ENCODE peak calls at places on chromosomes 13 and 19, in eight cellular contexts. S is cardiac muscle cell; N is aorta; G is left ventricle myocardium inferior; O is Karpas-422; Y is psoas muscle; M is kidney; V is CD4-positive, alpha-beta memory T cell. T is an unnamed sample.

GRCh38 chr13:51822106-51822840 is 18.3 kb upstream of the DHRS12 start:
- DNase-seq in M (no peak), S (no peak), G (no peak), Y (no peak), V (peak; percentile 37), N (no peak), O (peak; percentile 66), T (no peak)

GRCh38 chr19:3369337-3370213 is 3.2 kb downstream of the NFIC start:
- DNase-seq in V (no peak), M (peak; percentile 87), S (no peak), Y (peak; percentile 88), N (peak; percentile 91), O (no peak), G (peak; percentile 71), T (no peak)

GRCh38 chr13:106299616-106300015 is 235.8 kb downstream of the EFNB2 start:
- DNase-seq in M (no peak), G (no peak), Y (no peak), N (no peak), S (no peak), V (no peak), O (no peak), T (no peak)

GRCh38 chr13:46369506-46370268 is 17.4 kb downstream of the RUBCNL start:
- DNase-seq in V (no peak), G (no peak), Y (no peak), S (no peak), M (no peak), N (no peak), O (no peak), T (no peak)

GRCh38 chr13:111893607-111894443 is 173.1 kb upstream of the SOX1 start:
- DNase-seq in M (no peak), G (no peak), O (no peak), S (peak; percentile 32), V (no peak), N (peak; percentile 58), Y (no peak), T (no peak)

GRCh38 chr19:32222594-32222993 is 122.8 kb upstream of the ZNF507 start:
- DNase-seq in Y (no peak), M (no peak), N (no peak), G (no peak), O (no peak), V (no peak), S (no peak), T (no peak)

GRCh38 chr19:38877781-38878574 is at the start of gene RINL:
- DNase-seq in G (no peak), M (no peak), O (peak; percentile 89), N (no peak), V (peak; percentile 68), Y (peak; percentile 50), S (no peak), T (no peak)

GRCh38 chr19:41998246-41999020 is 4.4 kb upstream of the ATP1A3 start:
- DNase-seq in Y (no peak), O (peak; percentile 87), S (peak; percentile 83), M (no peak), V (no peak), G (peak; percentile 38), N (no peak), T (no peak)

GRCh38 chr13:92804346-92804745 is 422.3 kb upstream of the GPC6 start:
- DNase-seq in G (no peak), V (no peak), M (no peak), Y (no peak), O (no peak), N (no peak), S (no peak), T (no peak)

GRCh38 chr13:98868932-98869331 is 108.9 kb downstream of the DOCK9 start:
- DNase-seq in S (no peak), O (no peak), N (no peak), M (no peak), V (no peak), Y (no peak), G (no peak), T (no peak)

GRCh38 chr13:29934531-29935308 is 84.3 kb upstream of the UBL3 start:
- DNase-seq in G (no peak), V (no peak), S (no peak), N (no peak), O (no peak), Y (no peak), M (no peak), T (no peak)

GRCh38 chr19:35757231-35757748 is 461 bp upstream of the HSPB6 start:
- DNase-seq in O (peak; percentile 84), V (no peak), G (peak; percentile 87), M (peak; percentile 95), S (peak; percentile 73), Y (peak; percentile 97), N (peak; percentile 94), T (peak; percentile 89)

GRCh38 chr13:77637583-77637982 is 59.9 kb upstream of the SLAIN1 start:
- DNase-seq in G (no peak), V (no peak), M (no peak), Y (no peak), S (no peak), N (peak; percentile 56), O (no peak), T (no peak)

GRCh38 chr19:10001899-10002298 is 8.4 kb downstream of the COL5A3 start:
- DNase-seq in S (no peak), Y (peak; percentile 83), N (no peak), V (no peak), G (peak; percentile 63), O (peak; percentile 66), M (no peak), T (no peak)

GRCh38 chr13:99361197-99361596 is 54.0 kb upstream of the GPR183 start:
- DNase-seq in N (no peak), Y (no peak), V (peak; percentile 67), S (no peak), M (no peak), O (no peak), G (no peak), T (no peak)

GRCh38 chr19:40601061-40601973 is at the start of gene LTBP4:
- DNase-seq in M (peak; percentile 90), Y (peak; percentile 78), V (no peak), S (peak; percentile 70), O (no peak), G (peak; percentile 78), N (peak; percentile 93), T (no peak)

GRCh38 chr19:33621811-33622504 is at the start of gene CHST8:
- DNase-seq in S (peak; percentile 80), N (peak; percentile 73), G (peak; percentile 40), Y (peak; percentile 62), M (no peak), O (no peak), V (no peak), T (peak; percentile 84)

GRCh38 chr19:38852231-38853044 is 2.7 kb upstream of the HNRNPL start:
- DNase-seq in O (peak; percentile 82), V (peak; percentile 49), Y (peak; percentile 84), N (peak; percentile 89), G (peak; percentile 69), S (no peak), M (peak; percentile 92), T (peak; percentile 73)

GRCh38 chr13:23722726-23723453 is 152.7 kb downstream of the TNFRSF19 start:
- DNase-seq in N (no peak), S (no peak), G (no peak), M (no peak), Y (no peak), O (no peak), V (no peak), T (peak; percentile 49)

GRCh38 chr13:111614009-111614408 is 293.6 kb downstream of the TEX29 start:
- DNase-seq in M (no peak), S (no peak), N (no peak), G (no peak), Y (no peak), O (no peak), V (no peak), T (no peak)

DNA sequence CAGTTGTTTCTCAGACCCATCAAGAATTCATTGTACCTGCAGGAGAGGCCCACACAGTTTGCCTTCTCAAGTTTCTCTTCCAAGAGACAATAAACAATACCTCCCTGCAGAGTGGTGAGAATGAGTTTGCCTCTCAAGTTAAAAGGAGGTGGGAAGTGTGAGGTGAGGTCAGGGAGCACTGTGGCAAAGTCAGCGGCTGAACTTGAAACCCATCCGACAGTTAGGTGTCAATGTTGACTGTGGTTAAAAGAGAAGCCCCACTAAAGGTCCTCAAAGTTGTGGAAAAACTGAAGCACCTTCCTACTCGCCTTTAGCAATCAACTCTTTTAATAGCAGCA is 73.0 kb upstream of the TSC22D1 start:
- DNase-seq in Y (no peak), M (no peak), S (no peak), G (no peak), N (no peak), O (peak; percentile 15), V (peak; percentile 26), T (no peak)
- H3K27ac ChIP-seq in Y (no peak overlapping the region), M (no peak overlapping the region), S (no peak overlapping the region), G (no peak overlapping the region), N (no peak overlapping the region), O (no peak overlapping the region), V (no peak overlapping the region), T (no peak overlapping the region)

GRCh38 chr19:24127601-24128000 is 40.6 kb downstream of the ZNF254 start:
- DNase-seq in N (no peak), Y (no peak), M (no peak), S (no peak), O (no peak), G (no peak), V (no peak), T (peak; percentile 3)
- H3K9me3 ChIP-seq in N (peaks cover 3% of the 10 kb centered on the region), Y (peaks cover 84% of the 10 kb centered on the region), M (peaks cover 38% of the 10 kb centered on the region), S (peaks cover 13% of the 10 kb centered on the region), O (peaks cover 41% of the 10 kb centered on the region), G (peaks cover 100% of the 10 kb centered on the region), V (peaks cover 40% of the 10 kb centered on the region), T (peaks cover 50% of the 10 kb centered on the region)

DNA sequence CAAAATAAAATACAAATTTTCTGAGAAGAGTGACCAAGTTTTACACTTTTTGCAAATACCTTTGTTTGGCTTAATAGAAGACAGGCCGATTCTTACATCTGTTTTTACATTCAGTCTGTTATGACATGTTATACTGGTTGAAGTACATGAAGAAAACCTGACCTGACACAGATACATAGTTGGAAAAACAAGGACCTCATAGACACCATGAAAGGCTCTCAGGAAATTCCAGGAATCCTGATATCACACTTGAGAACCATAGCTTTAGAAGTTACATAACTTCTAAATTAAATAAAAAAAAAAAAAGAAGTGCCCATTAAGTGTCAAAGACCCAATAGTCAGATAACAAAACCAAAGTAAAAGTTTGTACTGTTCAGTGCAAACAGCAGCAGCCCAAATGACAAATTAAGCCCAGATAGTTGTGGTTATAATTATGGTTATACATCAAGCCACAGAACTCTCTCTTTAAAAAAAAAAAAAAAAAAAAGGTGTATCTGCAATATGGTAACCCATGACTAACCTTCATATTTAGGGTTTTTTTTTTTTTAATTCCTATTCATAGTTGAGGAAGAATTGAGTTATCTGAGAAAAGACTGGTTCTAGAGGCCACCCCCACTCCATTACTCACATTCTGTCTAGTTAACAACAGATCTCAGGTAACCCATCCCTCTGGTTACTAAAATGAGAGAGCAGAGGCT is 19.8 kb downstream of the RBM26 start:
- DNase-seq in V (no peak), N (no peak), G (no peak), Y (no peak), M (no peak), S (no peak), O (no peak), T (no peak)
- H3K27ac ChIP-seq in V (no peak overlapping the region), N (no peak overlapping the region), G (no peak overlapping the region), Y (peak overlapping the region; percentile 47), M (no peak overlapping the region), S (no peak overlapping the region), O (no peak overlapping the region), T (no peak overlapping the region)

DNA sequence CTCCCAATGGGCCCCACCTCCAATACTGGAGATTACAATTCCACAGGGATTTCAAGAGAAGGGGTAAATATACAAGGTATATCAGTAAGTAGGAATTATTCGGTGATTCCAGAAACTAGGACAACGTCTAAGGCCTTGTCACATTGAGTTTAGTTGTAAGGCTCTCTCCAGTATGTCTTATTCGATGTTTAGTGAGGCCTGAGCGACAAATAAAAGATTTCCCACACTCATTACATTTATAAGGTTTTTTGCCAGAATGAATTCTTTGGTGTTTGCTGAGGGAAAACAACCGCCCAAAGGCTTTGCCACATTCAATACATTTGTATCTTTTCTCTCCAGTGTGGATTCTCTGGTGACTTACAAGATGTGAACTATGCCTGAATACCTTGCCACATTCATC is 19.1 kb upstream of the ZNF841 start:
- DNase-seq in G (no peak), M (no peak), S (no peak), N (no peak), Y (no peak), O (no peak), V (no peak), T (no peak)
- H3K9me3 ChIP-seq in G (peaks cover 100% of the 10 kb centered on the region), M (peaks cover 65% of the 10 kb centered on the region), S (peaks cover 39% of the 10 kb centered on the region), N (peaks cover 39% of the 10 kb centered on the region), Y (peaks cover 100% of the 10 kb centered on the region), O (peaks cover 93% of the 10 kb centered on the region), V (peaks cover 92% of the 10 kb centered on the region), T (peaks cover 73% of the 10 kb centered on the region)

T was measured in SJCRH30.